ENCODE peak calls at places on chromosomes 5 and 9, in five cellular contexts. E, O, N, Z and M are unnamed samples.
A peak's percentile ranks its signal among the peaks of the same experiment; 100 is the strongest.

GRCh38 chr9:12640866-12641636 is 52.1 kb upstream of the TYRP1 start:
- DNase-seq in N (no peak), Z (no peak), E (no peak), O (no peak), M (no peak)

GRCh38 chr5:52997424-52997823 is 8.3 kb downstream of the ITGA2 start:
- DNase-seq in Z (no peak), E (peak; percentile 68), N (no peak), O (no peak), M (no peak)

GRCh38 chr9:121557581-121558422 is 58.2 kb upstream of the GGTA1 start:
- DNase-seq in O (peak; percentile 92), E (peak; percentile 30), Z (peak; percentile 97), N (peak; percentile 72), M (peak; percentile 89)

GRCh38 chr5:127647361-127647958 is 1.4 kb upstream of the CTXN3 start:
- DNase-seq in E (no peak), N (no peak), O (no peak), Z (no peak), M (no peak)

GRCh38 chr9:121910491-121911040 is 182.5 kb downstream of the TTLL11 start:
- DNase-seq in Z (no peak), O (no peak), E (no peak), N (no peak), M (no peak)

GRCh38 chr9:133528887-133529262 is 4.1 kb upstream of the MYMK start:
- DNase-seq in E (no peak), Z (no peak), N (no peak), O (no peak), M (no peak)

GRCh38 chr9:14895806-14896205 is 14.4 kb downstream of the FREM1 start:
- DNase-seq in Z (peak; percentile 45), E (no peak), O (peak; percentile 3), N (no peak), M (peak; percentile 58)

GRCh38 chr5:167592114-167592513 is 699.3 kb upstream of the WWC1 start:
- DNase-seq in O (no peak), N (no peak), E (no peak), Z (no peak), M (no peak)

GRCh38 chr9:82598254-82599039 is 464.5 kb downstream of the RASEF start:
- DNase-seq in E (no peak), Z (peak; percentile 41), N (no peak), O (peak; percentile 12), M (no peak)

GRCh38 chr9:113593682-113594281 is 130.3 kb downstream of the RGS3 start:
- DNase-seq in O (peak; percentile 98), E (peak; percentile 98), N (peak; percentile 99), Z (peak; percentile 100), M (peak; percentile 100)

GRCh38 chr9:126532951-126533910 is 80.5 kb upstream of the LMX1B start:
- DNase-seq in O (no peak), E (no peak), N (no peak), Z (no peak), M (no peak)

GRCh38 chr9:126531035-126531571 is 82.6 kb upstream of the LMX1B start:
- DNase-seq in Z (no peak), O (no peak), E (no peak), N (peak; percentile 29), M (peak; percentile 19)

GRCh38 chr9:126532489-126532888 is 81.2 kb upstream of the LMX1B start:
- DNase-seq in N (no peak), Z (no peak), E (no peak), O (no peak), M (no peak)

GRCh38 chr9:126532019-126532462 is 81.7 kb upstream of the LMX1B start:
- DNase-seq in E (no peak), O (no peak), Z (peak; percentile 51), N (peak; percentile 25), M (no peak)

GRCh38 chr9:126531591-126531990 is 82.1 kb upstream of the LMX1B start:
- DNase-seq in Z (no peak), E (no peak), N (peak; percentile 24), O (no peak), M (no peak)
- H3K79me1 ChIP-seq in Z (no peaks in the 10 kb centered on the region), E (no peaks in the 10 kb centered on the region), N (no peaks in the 10 kb centered on the region), O (no peaks in the 10 kb centered on the region), M (no peaks in the 10 kb centered on the region)

GRCh38 chr5:105032917-105033316 is 1470.3 kb upstream of the NUDT12 start:
- DNase-seq in E (no peak), N (no peak), O (no peak), Z (peak; percentile 1), M (no peak)

GRCh38 chr5:105030153-105030552 is 1467.6 kb upstream of the NUDT12 start:
- DNase-seq in Z (no peak), O (no peak), E (no peak), N (no peak), M (no peak)

GRCh38 chr5:105034335-105034734 is 1471.7 kb upstream of the NUDT12 start:
- DNase-seq in E (no peak), Z (peak; percentile 2), N (no peak), O (no peak), M (no peak)

DNA sequence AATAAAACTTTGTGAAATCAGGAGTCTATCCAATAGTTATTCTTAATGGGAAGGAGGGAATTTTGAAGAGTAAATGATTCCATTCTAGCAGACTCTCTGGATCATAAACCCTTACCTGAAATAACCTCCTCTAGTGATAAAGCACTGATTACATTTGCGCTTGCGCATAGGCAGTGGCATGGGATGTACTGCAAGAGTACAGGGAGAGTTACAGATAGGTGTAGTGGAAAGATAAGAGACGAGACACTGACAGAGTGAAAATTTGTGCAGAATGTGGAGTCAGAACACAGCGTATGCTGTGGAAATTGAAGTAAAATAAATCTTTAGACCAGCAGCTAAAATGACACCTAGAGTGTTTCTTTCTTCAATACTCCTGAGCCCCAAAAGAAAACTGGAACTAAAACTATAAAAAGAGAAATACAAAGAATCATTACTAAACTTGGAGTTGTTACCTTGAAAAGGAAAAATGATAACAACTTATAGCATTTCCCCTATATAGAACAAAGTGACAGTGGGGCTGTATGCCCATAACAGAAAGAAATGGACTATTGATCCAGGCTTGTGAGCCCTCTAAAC is 1471.1 kb upstream of the NUDT12 start:
- DNase-seq in Z (no peak), N (no peak), E (no peak), O (no peak), M (no peak)
- H3K4me2 ChIP-seq in Z (no peak overlapping the region), N (no peak overlapping the region), E (no peak overlapping the region), O (no peak overlapping the region), M (no peak overlapping the region)

GRCh38 chr9:129142115-129142514 is 30.9 kb downstream of the PTPA start:
- DNase-seq in O (no peak), E (no peak), Z (no peak), N (no peak), M (no peak)
- H3K79me1 ChIP-seq in O (peaks cover 5% of the 10 kb centered on the region), E (peaks cover 9% of the 10 kb centered on the region), Z (peaks cover 4% of the 10 kb centered on the region), N (no peaks in the 10 kb centered on the region), M (peaks cover 12% of the 10 kb centered on the region)

DNA sequence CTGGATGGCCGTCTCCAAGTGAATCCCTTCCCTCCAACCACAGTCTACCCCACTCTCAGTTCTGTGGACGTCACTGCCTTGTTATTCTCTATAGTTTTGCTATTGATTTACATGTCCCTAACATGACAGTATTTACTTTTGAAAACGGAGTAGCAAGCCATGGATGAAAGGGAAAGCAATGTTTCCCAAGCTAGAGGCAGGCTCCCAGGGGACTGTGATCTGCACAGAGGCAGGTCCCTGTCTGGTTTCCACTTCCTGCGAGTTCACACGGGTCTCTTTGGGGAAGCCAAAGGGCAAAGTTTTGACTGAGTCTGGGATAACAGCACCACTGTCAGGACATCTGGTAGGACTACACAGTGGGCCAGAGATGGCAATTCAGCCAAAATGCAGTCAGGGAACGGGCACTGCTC is 12.7 kb downstream of the C9orf153 start:
- DNase-seq in Z (peak; percentile 75), O (no peak), E (no peak), N (peak; percentile 37), M (peak; percentile 52)
- H3K4me2 ChIP-seq in Z (no peak overlapping the region), O (peak overlapping the region; percentile 39), E (no peak overlapping the region), N (no peak overlapping the region), M (no peak overlapping the region)

GRCh38 chr9:134552349-134552990 is 89.1 kb upstream of the COL5A1 start:
- DNase-seq in O (no peak), N (no peak), E (no peak), Z (no peak), M (no peak)

GRCh38 chr9:134549336-134549735 is 92.3 kb upstream of the COL5A1 start:
- DNase-seq in E (no peak), Z (no peak), N (no peak), O (no peak), M (no peak)

GRCh38 chr9:134551657-134552348 is 89.8 kb upstream of the COL5A1 start:
- DNase-seq in O (peak; percentile 82), N (no peak), E (no peak), Z (peak; percentile 98), M (no peak)

GRCh38 chr9:134551176-134551575 is 90.4 kb upstream of the COL5A1 start:
- DNase-seq in E (no peak), Z (no peak), N (no peak), O (no peak), M (no peak)

DNA sequence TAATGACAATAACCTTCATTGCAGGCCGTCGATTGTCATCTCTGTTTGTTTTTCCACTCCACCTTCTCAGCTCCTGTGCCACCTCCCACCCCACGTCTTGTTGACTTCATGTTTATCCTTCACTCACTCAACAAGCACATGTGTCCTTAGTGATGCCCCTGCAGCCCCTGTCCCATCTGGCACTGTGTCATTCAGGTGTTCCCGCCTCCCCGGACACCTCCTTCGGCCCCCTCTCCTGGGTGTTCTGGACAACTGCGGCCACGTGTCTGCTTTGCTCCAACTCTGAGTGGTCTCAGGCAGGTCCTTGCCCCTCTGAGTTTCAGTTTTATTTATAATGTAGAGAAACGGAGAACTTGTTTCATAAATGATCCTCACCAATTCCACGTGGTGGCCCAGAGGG is 91.0 kb upstream of the COL5A1 start:
- DNase-seq in Z (no peak), O (no peak), N (no peak), E (no peak), M (peak; percentile 37)
- H3K79me1 ChIP-seq in Z (no peaks in the 10 kb centered on the region), O (no peaks in the 10 kb centered on the region), N (no peaks in the 10 kb centered on the region), E (peaks cover 5% of the 10 kb centered on the region), M (no peaks in the 10 kb centered on the region)